ENCODE peak calls at places on chromosomes 3 and 15, in five cellular contexts. A, N, E, R and T are unnamed samples.

GRCh38 chr3:45841380-45841700 is 579 bp downstream of the LZTFL1 start:
- DNase-seq in A (peak; percentile 26), E (no peak), R (peak; percentile 40), N (peak; percentile 25), T (peak; percentile 48)

GRCh38 chr3:170007031-170007663 is 30.6 kb upstream of the GPR160 start:
- DNase-seq in E (no peak), R (no peak), A (no peak), N (peak; percentile 85), T (no peak)

GRCh38 chr15:95162967-95163531 is 931.7 kb downstream of the MCTP2 start:
- DNase-seq in N (no peak), R (peak; percentile 74), E (no peak), A (no peak), T (peak; percentile 9)

GRCh38 chr3:134065836-134066538 is 36.3 kb upstream of the SLCO2A1 start:
- DNase-seq in E (no peak), A (no peak), N (no peak), R (no peak), T (no peak)

GRCh38 chr3:151404316-151404715 is 19.8 kb upstream of the P2RY12 start:
- DNase-seq in R (peak; percentile 23), N (no peak), E (no peak), A (no peak), T (no peak)

GRCh38 chr3:109685084-109686079 is 348.0 kb upstream of the DPPA4 start:
- DNase-seq in N (no peak), R (peak; percentile 99), A (no peak), E (peak; percentile 4), T (peak; percentile 80)

GRCh38 chr3:13346481-13347389 is 73.4 kb downstream of the NUP210 start:
- DNase-seq in E (peak; percentile 52), R (no peak), N (no peak), A (peak; percentile 78), T (no peak)

GRCh38 chr3:20320489-20320888 is 134.5 kb upstream of the SGO1 start:
- DNase-seq in N (no peak), A (no peak), R (no peak), E (no peak), T (peak; percentile 13)

GRCh38 chr3:129881261-129881660 is 12.2 kb downstream of the TMCC1 start:
- DNase-seq in A (no peak), E (no peak), N (no peak), R (no peak), T (no peak)

GRCh38 chr3:33372218-33373081 is 67.8 kb downstream of the UBP1 start:
- DNase-seq in R (peak; percentile 84), A (peak; percentile 68), E (peak; percentile 55), N (peak; percentile 53), T (peak; percentile 63)

GRCh38 chr3:135917076-135917475 is 48.5 kb upstream of the PPP2R3A start:
- DNase-seq in N (no peak), A (no peak), R (no peak), E (no peak), T (no peak)

GRCh38 chr3:25038907-25039306 is 389.2 kb upstream of the RARB start:
- DNase-seq in N (no peak), A (no peak), R (no peak), E (no peak), T (no peak)

GRCh38 chr3:195113074-195113473 is 157.9 kb downstream of the XXYLT1 start:
- DNase-seq in A (no peak), N (no peak), R (no peak), E (no peak), T (no peak)

GRCh38 chr3:52827441-52827840 is 3.0 kb downstream of the ITIH4 start:
- DNase-seq in N (no peak), E (no peak), R (no peak), A (no peak), T (peak; percentile 31)

GRCh38 chr3:148240351-148240750 is 457.4 kb upstream of the AGTR1 start:
- DNase-seq in N (no peak), A (no peak), R (peak; percentile 3), E (no peak), T (no peak)

GRCh38 chr3:45987368-45988099 is 8.1 kb downstream of the FYCO1 start:
- DNase-seq in A (no peak), R (no peak), E (no peak), N (no peak), T (no peak)

GRCh38 chr15:41746802-41747201 is 27.5 kb upstream of the MAPKBP1 start:
- DNase-seq in A (no peak), E (no peak), N (no peak), R (peak; percentile 39), T (no peak)

GRCh38 chr3:51705276-51706020 is 1.4 kb upstream of the GRM2 start:
- DNase-seq in R (no peak), E (no peak), N (no peak), A (no peak), T (no peak)

GRCh38 chr15:57148236-57148635 is 228.1 kb upstream of the CGNL1 start:
- DNase-seq in R (no peak), A (no peak), E (no peak), N (no peak), T (no peak)

GRCh38 chr15:39599871-39600270 is 19.0 kb downstream of the THBS1 start:
- DNase-seq in R (peak; percentile 59), E (no peak), A (no peak), N (no peak), T (no peak)

GRCh38 chr3:184710870-184711365 is 946 bp downstream of the MAGEF1 start:
- DNase-seq in E (no peak), R (no peak), N (peak; percentile 67), A (no peak), T (no peak)

GRCh38 chr15:83278191-83278590 is 6.3 kb downstream of the BNC1 start:
- DNase-seq in E (no peak), A (no peak), R (peak; percentile 66), N (no peak), T (no peak)

GRCh38 chr15:95024388-95024787 is 793.0 kb downstream of the MCTP2 start:
- DNase-seq in N (peak; percentile 46), E (no peak), A (peak; percentile 86), R (peak; percentile 60), T (peak; percentile 54)

GRCh38 chr3:87198774-87199173 is 28.3 kb upstream of the CHMP2B start:
- DNase-seq in E (no peak), N (no peak), R (no peak), A (no peak), T (no peak)

GRCh38 chr15:55683366-55683765 is 59.6 kb downstream of the PRTG start:
- DNase-seq in A (no peak), R (no peak), E (no peak), N (no peak), T (no peak)

GRCh38 chr15:31344824-31345605 is 18.4 kb downstream of the KLF13 start:
- DNase-seq in A (no peak), N (peak; percentile 78), R (no peak), E (peak; percentile 50), T (no peak)

GRCh38 chr15:66017009-66017408 is 147.7 kb downstream of the RAB11A start:
- DNase-seq in A (no peak), R (no peak), E (peak; percentile 64), N (no peak), T (no peak)

GRCh38 chr15:66019377-66019776 is 150.1 kb downstream of the RAB11A start:
- DNase-seq in E (no peak), N (no peak), A (peak; percentile 60), R (no peak), T (no peak)

GRCh38 chr15:66019826-66020398 is 150.6 kb downstream of the RAB11A start:
- DNase-seq in A (no peak), N (no peak), R (no peak), E (no peak), T (no peak)

GRCh38 chr15:66016199-66016598 is 146.9 kb downstream of the RAB11A start:
- DNase-seq in E (no peak), N (no peak), R (no peak), A (no peak), T (no peak)

GRCh38 chr15:66018178-66018797 is 149.0 kb downstream of the RAB11A start:
- DNase-seq in N (no peak), R (no peak), A (no peak), E (no peak), T (no peak)
- H3K27me3 ChIP-seq in N (peaks cover 10% of the 10 kb centered on the region), R (no peaks in the 10 kb centered on the region), A (no peaks in the 10 kb centered on the region), E (no peaks in the 10 kb centered on the region), T (peaks cover 6% of the 10 kb centered on the region)

DNA sequence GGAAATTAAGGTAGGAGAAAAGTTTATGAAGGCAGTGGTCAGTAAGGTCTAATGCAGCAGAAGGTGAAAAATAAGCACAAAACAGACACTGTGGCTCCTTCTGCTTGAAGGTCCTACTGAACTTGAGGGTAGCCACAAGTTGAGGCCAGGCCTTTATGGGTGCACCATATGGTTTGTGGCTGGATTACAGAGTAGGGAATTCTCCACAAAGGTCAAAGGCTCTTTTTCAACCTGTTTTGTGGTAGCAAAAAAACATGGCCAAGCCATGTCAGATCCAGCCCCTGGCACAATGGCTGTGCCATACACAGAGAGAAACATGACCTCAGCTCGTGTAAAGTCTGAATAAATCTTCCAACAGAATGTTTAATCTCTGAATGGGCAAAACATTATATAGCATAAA is 214.0 kb downstream of the SATB1 start:
- DNase-seq in N (no peak), R (no peak), E (no peak), A (no peak), T (no peak)
- H3K9me2 ChIP-seq in N (no peaks in the 10 kb centered on the region), R (no peaks in the 10 kb centered on the region), E (peaks cover 3% of the 10 kb centered on the region), A (no peaks in the 10 kb centered on the region), T (no peaks in the 10 kb centered on the region)

GRCh38 chr15:33009603-33010002 is 184.9 kb downstream of the FMN1 start:
- DNase-seq in E (no peak), R (no peak), N (no peak), A (no peak), T (no peak)

GRCh38 chr15:33009026-33009425 is 185.5 kb downstream of the FMN1 start:
- DNase-seq in A (no peak), E (no peak), N (no peak), R (no peak), T (no peak)

GRCh38 chr15:33005582-33005981 is 188.9 kb downstream of the FMN1 start:
- DNase-seq in E (no peak), R (no peak), N (peak; percentile 59), A (no peak), T (no peak)

GRCh38 chr15:33008284-33009011 is 186.1 kb downstream of the FMN1 start:
- DNase-seq in N (peak; percentile 82), E (no peak), A (no peak), R (no peak), T (no peak)

GRCh38 chr15:33007295-33007855 is 187.1 kb downstream of the FMN1 start:
- DNase-seq in R (peak; percentile 76), N (no peak), A (peak; percentile 68), E (no peak), T (peak; percentile 16)
- TF ChIP-seq CTCF in R (peak; percentile 70), N (peak; percentile 37), A (peak; percentile 49), E (peak; percentile 36), T (peak; percentile 26)

GRCh38 chr3:160810360-160810759 is 54.3 kb downstream of the PPM1L start:
- DNase-seq in A (no peak), N (no peak), R (no peak), E (no peak), T (no peak)

GRCh38 chr3:160812304-160812703 is 56.3 kb downstream of the PPM1L start:
- DNase-seq in E (no peak), A (no peak), R (no peak), N (no peak), T (no peak)

GRCh38 chr3:160809453-160809852 is 53.4 kb downstream of the PPM1L start:
- DNase-seq in R (no peak), E (no peak), N (no peak), A (no peak), T (no peak)

DNA sequence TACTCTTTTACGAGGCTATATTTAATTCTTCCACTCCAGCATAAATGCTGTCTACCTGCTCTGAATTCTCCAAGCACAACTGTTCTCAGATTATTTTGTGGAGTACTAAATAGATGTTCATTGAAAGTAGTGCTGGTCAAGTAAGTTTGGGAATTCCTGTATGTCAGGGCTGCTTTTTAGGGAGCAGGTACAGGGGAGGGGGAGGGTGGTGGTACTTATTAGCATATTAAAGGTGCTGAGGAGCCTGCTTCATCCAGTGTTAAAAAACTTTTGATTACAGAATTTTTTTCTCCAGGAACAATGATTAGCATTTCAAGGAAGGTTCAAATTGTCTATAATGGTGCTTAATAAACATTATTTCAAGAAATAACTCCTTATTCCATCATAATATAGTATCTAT is 59.2 kb downstream of the PPM1L start:
- DNase-seq in N (no peak), R (no peak), A (peak; percentile 46), E (no peak), T (no peak)
- H3K27me3 ChIP-seq in N (no peaks in the 10 kb centered on the region), R (no peaks in the 10 kb centered on the region), A (no peaks in the 10 kb centered on the region), E (no peaks in the 10 kb centered on the region), T (no peaks in the 10 kb centered on the region)